ENCODE peak calls at places on chromosome 20, in nine cellular contexts. B, L, U, T, O, G, C, P and I are unnamed samples.
A peak's percentile ranks its signal among the peaks of the same experiment; 100 is the strongest.

GRCh38 chr20:5784735-5785134 is 34.5 kb downstream of the SHLD1 start:
- DNase-seq in C (no peak), G (no peak), T (no peak), B (no peak), O (no peak), L (peak; percentile 21), P (no peak), U (no peak), I (no peak)

GRCh38 chr20:51400051-51400926 is 142.2 kb downstream of the NFATC2 start:
- DNase-seq in U (no peak), P (no peak), C (no peak), G (no peak), L (no peak), B (no peak), T (no peak), O (no peak), I (no peak)

GRCh38 chr20:16381444-16381843 is 191.8 kb downstream of the KIF16B start:
- DNase-seq in G (no peak), O (no peak), P (no peak), U (no peak), T (no peak), L (no peak), C (no peak), B (no peak), I (no peak)

GRCh38 chr20:44702776-44703175 is 12.4 kb upstream of the CCN5 start:
- DNase-seq in L (peak; percentile 97), U (no peak), T (peak; percentile 94), B (peak; percentile 96), O (no peak), C (no peak), G (peak; percentile 90), P (peak; percentile 81), I (peak; percentile 95)

GRCh38 chr20:31670371-31671228 is 32.9 kb downstream of the COX4I2 start:
- DNase-seq in T (peak; percentile 86), O (no peak), B (peak; percentile 34), P (no peak), U (no peak), L (peak; percentile 94), C (no peak), G (peak; percentile 77), I (no peak)

GRCh38 chr20:62625921-62626547 is 16.3 kb upstream of the SLCO4A1 start:
- DNase-seq in U (no peak), P (no peak), O (no peak), L (no peak), T (no peak), B (no peak), C (no peak), G (no peak), I (no peak)

GRCh38 chr20:2332711-2333110 is 36.9 kb downstream of the TGM3 start:
- DNase-seq in G (no peak), O (no peak), T (peak; percentile 7), L (peak; percentile 58), P (no peak), C (no peak), B (no peak), U (no peak), I (no peak)

GRCh38 chr20:8621021-8621420 is 447.9 kb upstream of the PLCB4 start:
- DNase-seq in G (no peak), T (no peak), B (no peak), L (no peak), O (no peak), P (no peak), U (no peak), C (no peak), I (no peak)

GRCh38 chr20:44979090-44979621 is 12.8 kb downstream of the STK4 start:
- DNase-seq in G (no peak), O (no peak), L (no peak), P (no peak), T (no peak), C (no peak), U (no peak), B (no peak), I (peak; percentile 72)

GRCh38 chr20:48681882-48682426 is 145.8 kb downstream of the PREX1 start:
- DNase-seq in U (no peak), G (no peak), C (no peak), L (no peak), B (no peak), P (no peak), T (no peak), O (no peak), I (peak; percentile 39)

GRCh38 chr20:48683467-48684175 is 144.2 kb downstream of the PREX1 start:
- DNase-seq in B (no peak), L (no peak), G (no peak), U (no peak), C (no peak), T (no peak), P (no peak), O (no peak), I (peak; percentile 64)

GRCh38 chr20:48681201-48681881 is 146.5 kb downstream of the PREX1 start:
- DNase-seq in G (no peak), C (no peak), P (no peak), L (no peak), B (no peak), T (no peak), U (no peak), O (no peak), I (peak; percentile 21)

GRCh38 chr20:48684501-48685041 is 143.2 kb downstream of the PREX1 start:
- DNase-seq in O (no peak), G (no peak), T (no peak), L (no peak), P (no peak), C (no peak), U (no peak), B (no peak), I (peak; percentile 58)

GRCh38 chr20:48682529-48683385 is 145.0 kb downstream of the PREX1 start:
- DNase-seq in U (peak; percentile 79), C (peak; percentile 45), L (no peak), T (peak; percentile 87), G (peak; percentile 91), P (peak; percentile 91), B (peak; percentile 80), O (peak; percentile 32), I (peak; percentile 97)
- TF ChIP-seq CTCF in U (no peak), C (no peak), L (no peak), T (no peak), G (no peak), P (no peak), B (no peak), O (no peak), I (no peak)

DNA sequence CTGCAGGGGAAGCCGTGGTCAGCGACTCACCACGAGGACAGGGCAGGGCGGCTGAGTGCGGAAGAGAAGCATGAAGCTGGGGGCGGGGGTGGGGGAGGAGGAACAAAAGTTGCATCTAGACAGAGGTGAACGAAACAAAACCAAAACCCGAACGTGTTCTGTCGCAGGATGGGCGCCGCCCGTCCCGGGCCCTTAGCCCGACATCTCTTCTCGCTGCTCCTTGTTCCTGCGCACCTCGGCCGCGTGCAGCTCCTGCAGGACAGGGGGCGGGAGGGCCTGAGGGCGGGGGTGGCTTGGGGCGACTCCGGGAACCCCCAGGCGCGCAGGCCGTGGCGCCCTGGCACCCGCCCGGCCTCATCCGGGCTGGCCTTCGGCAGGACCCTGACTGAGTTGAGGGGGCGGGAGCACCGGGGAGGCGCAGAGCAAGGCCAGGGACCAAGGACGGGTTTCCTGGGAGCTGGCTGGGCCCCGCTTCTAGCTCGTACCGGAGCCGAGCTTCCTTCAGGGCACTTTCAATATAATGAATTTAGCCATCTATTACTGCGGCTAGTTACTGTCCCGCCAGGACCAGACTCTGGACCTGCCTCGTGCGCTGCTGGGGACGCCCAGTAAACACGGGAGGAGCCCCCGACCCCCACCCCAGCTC is 12.0 kb downstream of the STMN3 start:
- DNase-seq in U (peak; percentile 71), T (no peak), L (peak; percentile 86), C (no peak), G (no peak), B (no peak), P (no peak), O (peak; percentile 29), I (peak; percentile 96)
- H3K4me3 ChIP-seq in U (peak overlapping the region; percentile 63), T (peak overlapping the region; percentile 47), L (peak overlapping the region; percentile 17), C (peak overlapping the region; percentile 35), G (peak overlapping the region; percentile 73), B (peak overlapping the region; percentile 38), P (no peak overlapping the region), O (peak overlapping the region; percentile 53), I (peak overlapping the region; percentile 77)

GRCh38 chr20:57573176-57573575 is 12.3 kb downstream of the PCK1 start:
- DNase-seq in G (no peak), C (no peak), B (no peak), O (no peak), T (no peak), U (peak; percentile 29), P (no peak), L (no peak), I (peak; percentile 18)

GRCh38 chr20:57576002-57576401 is 15.1 kb downstream of the PCK1 start:
- DNase-seq in L (no peak), O (no peak), P (no peak), C (no peak), T (no peak), B (no peak), U (no peak), G (no peak), I (peak; percentile 21)

GRCh38 chr20:57570898-57571297 is 10.0 kb downstream of the PCK1 start:
- DNase-seq in L (no peak), C (no peak), B (no peak), U (no peak), P (no peak), G (no peak), O (no peak), T (no peak), I (peak; percentile 48)

GRCh38 chr20:57574954-57575353 is 14.0 kb downstream of the PCK1 start:
- DNase-seq in U (no peak), P (no peak), B (no peak), O (no peak), C (no peak), L (no peak), G (no peak), T (no peak), I (no peak)

GRCh38 chr20:57573893-57574292 is 13.0 kb downstream of the PCK1 start:
- DNase-seq in G (no peak), C (no peak), B (no peak), P (no peak), T (no peak), L (no peak), U (peak; percentile 50), O (no peak), I (peak; percentile 32)
- TF ChIP-seq CTCF in G (no peak), C (peak; percentile 15), B (no peak), P (peak; percentile 2), T (no peak), L (no peak), U (peak; percentile 80), O (no peak), I (peak; percentile 36)

DNA sequence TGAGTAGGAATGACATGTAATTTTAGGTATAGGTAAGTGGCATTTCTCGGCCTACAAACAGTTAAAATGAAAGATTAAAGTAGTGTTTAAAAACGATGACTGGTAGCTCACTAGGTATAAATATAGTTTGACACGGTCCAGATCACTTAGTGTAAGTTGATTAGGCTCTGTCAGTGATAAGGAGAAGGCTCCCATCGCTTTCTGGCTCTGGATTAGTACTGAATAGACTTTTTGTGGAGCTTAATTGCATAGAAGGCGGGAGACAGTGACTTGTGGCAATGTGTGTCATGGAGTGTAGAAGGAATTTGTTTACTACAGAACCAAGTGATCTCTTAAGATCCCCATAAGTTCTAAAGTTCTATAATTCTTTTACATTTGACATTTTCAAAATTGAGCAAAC is 6.7 kb downstream of the PYGB start:
- DNase-seq in C (no peak), B (no peak), G (no peak), P (no peak), T (no peak), L (no peak), O (no peak), U (no peak), I (peak; percentile 84)
- H3K4me3 ChIP-seq in C (no peak overlapping the region), B (no peak overlapping the region), G (no peak overlapping the region), P (no peak overlapping the region), T (no peak overlapping the region), L (no peak overlapping the region), O (no peak overlapping the region), U (no peak overlapping the region), I (no peak overlapping the region)

GRCh38 chr20:17966432-17967312 is 1.9 kb downstream of the SNX5 start:
- DNase-seq in B (no peak), G (no peak), C (no peak), P (no peak), O (peak; percentile 36), U (peak; percentile 33), L (no peak), T (no peak), I (peak; percentile 70)
- TF ChIP-seq CTCF in B (no peak), G (no peak), C (peak; percentile 14), P (no peak), O (no peak), U (peak; percentile 8), L (no peak), T (peak; percentile 26), I (peak; percentile 35)